ENCODE peak calls at places on chromosomes 16 and 17, in seven cellular contexts. K is WTC11, W is T-cell, J is cardiac muscle cell, L is nephron progenitor cell, H is epithelial cell of prostate, Q is Ammon's horn. B is an unnamed sample.

GRCh38 chr16:86894925-86895324 is 316.6 kb downstream of the FOXL1 start:
- DNase-seq in J (no peak), Q (no peak), K (no peak), W (no peak), L (no peak), H (no peak), B (no peak)

GRCh38 chr16:27729516-27730304 is 179.8 kb downstream of the KATNIP start:
- DNase-seq in H (no peak), W (no peak), J (peak), K (no peak), L (no peak), Q (peak), B (no peak)

GRCh38 chr16:7731121-7731520 is 398.5 kb downstream of the RBFOX1 start:
- DNase-seq in L (no peak), H (no peak), J (no peak), K (no peak), W (no peak), Q (peak), B (no peak)

GRCh38 chr17:1643999-1644492 is 1.5 kb downstream of the SCARF1 start:
- DNase-seq in W (no peak), H (no peak), L (peak), Q (no peak), J (peak), K (no peak), B (no peak)

GRCh38 chr17:51508048-51508447 is 247.7 kb downstream of the UTP18 start:
- DNase-seq in J (no peak), W (no peak), Q (peak), K (no peak), H (no peak), L (no peak), B (no peak)

GRCh38 chr16:48155926-48156789 is at the start of gene ABCC12:
- DNase-seq in L (no peak), J (no peak), H (no peak), K (no peak), Q (no peak), W (no peak), B (no peak)

GRCh38 chr17:71883258-71883657 is 237.6 kb upstream of the SOX9 start:
- DNase-seq in L (no peak), J (no peak), H (no peak), W (no peak), Q (no peak), K (no peak), B (no peak)

GRCh38 chr16:21611178-21611545 is 11.8 kb downstream of the METTL9 start:
- DNase-seq in H (no peak), L (no peak), K (no peak), W (no peak), Q (no peak), J (peak), B (no peak)

GRCh38 chr17:45783593-45784292 is 377 bp upstream of the CRHR1 start:
- DNase-seq in W (no peak), K (peak), H (no peak), Q (peak), L (peak), J (peak), B (no peak)